ENCODE peak calls at places on chromosomes 1 and 21, in nine cellular contexts. One of them, this sample, is unnamed.

GRCh38 chr1:108824051-108824450 is 32.8 kb downstream of the AKNAD1 start:
- DNase-seq in pancreas: no peak
- DNase-seq in GM13977: no peak
- DNase-seq in HL-60: no peak
- DNase-seq in psoas muscle: no peak
- DNase-seq in endothelial cell: no peak
- DNase-seq in mesothelial cell of epicardium: no peak
- DNase-seq in fibroblast of lung: no peak
- DNase-seq in mucosa of descending colon: no peak
- DNase-seq in this sample: no peak

GRCh38 chr1:227621211-227621610 is 57.9 kb downstream of the ZNF678 start:
- DNase-seq in pancreas: no peak
- DNase-seq in GM13977: no peak
- DNase-seq in HL-60: no peak
- DNase-seq in psoas muscle: no peak
- DNase-seq in endothelial cell: no peak
- DNase-seq in mesothelial cell of epicardium: no peak
- DNase-seq in fibroblast of lung: peak; percentile 15
- DNase-seq in mucosa of descending colon: no peak
- DNase-seq in this sample: no peak

GRCh38 chr1:59759156-59759925 is 55.4 kb upstream of the HOOK1 start:
- DNase-seq in pancreas: peak; percentile 81
- DNase-seq in GM13977: peak; percentile 70
- DNase-seq in HL-60: peak; percentile 86
- DNase-seq in psoas muscle: peak; percentile 92
- DNase-seq in endothelial cell: peak; percentile 79
- DNase-seq in mesothelial cell of epicardium: peak; percentile 50
- DNase-seq in fibroblast of lung: peak; percentile 69
- DNase-seq in mucosa of descending colon: peak; percentile 79
- DNase-seq in this sample: peak; percentile 61

GRCh38 chr1:55559802-55560201 is 344.6 kb upstream of the USP24 start:
- DNase-seq in pancreas: no peak
- DNase-seq in GM13977: no peak
- DNase-seq in HL-60: no peak
- DNase-seq in psoas muscle: no peak
- DNase-seq in endothelial cell: no peak
- DNase-seq in mesothelial cell of epicardium: no peak
- DNase-seq in fibroblast of lung: no peak
- DNase-seq in mucosa of descending colon: no peak
- DNase-seq in this sample: no peak

GRCh38 chr1:223852337-223852736 is 6.6 kb upstream of the TP53BP2 start:
- DNase-seq in pancreas: no peak
- DNase-seq in GM13977: no peak
- DNase-seq in HL-60: no peak
- DNase-seq in psoas muscle: no peak
- DNase-seq in endothelial cell: no peak
- DNase-seq in mesothelial cell of epicardium: no peak
- DNase-seq in fibroblast of lung: no peak
- DNase-seq in mucosa of descending colon: no peak
- DNase-seq in this sample: no peak

GRCh38 chr1:118339431-118340146 is 154.6 kb upstream of the SPAG17 start:
- DNase-seq in pancreas: no peak
- DNase-seq in GM13977: no peak
- DNase-seq in HL-60: no peak
- DNase-seq in psoas muscle: no peak
- DNase-seq in endothelial cell: no peak
- DNase-seq in mesothelial cell of epicardium: no peak
- DNase-seq in fibroblast of lung: peak; percentile 15
- DNase-seq in mucosa of descending colon: no peak
- DNase-seq in this sample: no peak

GRCh38 chr1:68324316-68324715 is 92.0 kb upstream of the WLS start:
- DNase-seq in pancreas: no peak
- DNase-seq in GM13977: no peak
- DNase-seq in HL-60: no peak
- DNase-seq in psoas muscle: no peak
- DNase-seq in endothelial cell: no peak
- DNase-seq in mesothelial cell of epicardium: no peak
- DNase-seq in fibroblast of lung: no peak
- DNase-seq in mucosa of descending colon: no peak
- DNase-seq in this sample: no peak

GRCh38 chr1:42684139-42684538 is 1.9 kb downstream of the YBX1 start:
- DNase-seq in pancreas: no peak
- DNase-seq in GM13977: no peak
- DNase-seq in HL-60: peak; percentile 48
- DNase-seq in psoas muscle: no peak
- DNase-seq in endothelial cell: no peak
- DNase-seq in mesothelial cell of epicardium: no peak
- DNase-seq in fibroblast of lung: peak; percentile 19
- DNase-seq in mucosa of descending colon: peak; percentile 23
- DNase-seq in this sample: no peak

GRCh38 chr1:77514871-77515776 is 167.3 kb downstream of the ZZZ3 start:
- DNase-seq in pancreas: no peak
- DNase-seq in GM13977: no peak
- DNase-seq in HL-60: peak; percentile 65
- DNase-seq in psoas muscle: no peak
- DNase-seq in endothelial cell: peak; percentile 30
- DNase-seq in mesothelial cell of epicardium: no peak
- DNase-seq in fibroblast of lung: peak; percentile 71
- DNase-seq in mucosa of descending colon: no peak
- DNase-seq in this sample: no peak

GRCh38 chr1:72635719-72636118 is 353.4 kb upstream of the NEGR1 start:
- DNase-seq in pancreas: no peak
- DNase-seq in GM13977: no peak
- DNase-seq in HL-60: peak; percentile 87
- DNase-seq in psoas muscle: no peak
- DNase-seq in endothelial cell: no peak
- DNase-seq in mesothelial cell of epicardium: no peak
- DNase-seq in fibroblast of lung: peak; percentile 7
- DNase-seq in mucosa of descending colon: no peak
- DNase-seq in this sample: no peak

GRCh38 chr1:15459771-15460719 is 3.5 kb downstream of the CELA2A start:
- DNase-seq in pancreas: no peak
- DNase-seq in GM13977: no peak
- DNase-seq in HL-60: no peak
- DNase-seq in psoas muscle: no peak
- DNase-seq in endothelial cell: no peak
- DNase-seq in mesothelial cell of epicardium: no peak
- DNase-seq in fibroblast of lung: peak; percentile 32
- DNase-seq in mucosa of descending colon: no peak
- DNase-seq in this sample: no peak

GRCh38 chr21:42214921-42215320 is 4.0 kb upstream of the ABCG1 start:
- DNase-seq in pancreas: no peak
- DNase-seq in GM13977: no peak
- DNase-seq in HL-60: no peak
- DNase-seq in psoas muscle: no peak
- DNase-seq in endothelial cell: no peak
- DNase-seq in mesothelial cell of epicardium: no peak
- DNase-seq in fibroblast of lung: no peak
- DNase-seq in mucosa of descending colon: no peak
- DNase-seq in this sample: no peak

GRCh38 chr1:8765253-8765652 is 52.2 kb downstream of the RERE start:
- DNase-seq in pancreas: no peak
- DNase-seq in GM13977: no peak
- DNase-seq in HL-60: no peak
- DNase-seq in psoas muscle: no peak
- DNase-seq in endothelial cell: no peak
- DNase-seq in mesothelial cell of epicardium: no peak
- DNase-seq in fibroblast of lung: no peak
- DNase-seq in mucosa of descending colon: no peak
- DNase-seq in this sample: no peak

GRCh38 chr1:69284508-69284907 is 283.2 kb upstream of the LRRC7 start:
- DNase-seq in pancreas: no peak
- DNase-seq in GM13977: no peak
- DNase-seq in HL-60: no peak
- DNase-seq in psoas muscle: no peak
- DNase-seq in endothelial cell: no peak
- DNase-seq in mesothelial cell of epicardium: no peak
- DNase-seq in fibroblast of lung: no peak
- DNase-seq in mucosa of descending colon: no peak
- DNase-seq in this sample: no peak

GRCh38 chr1:185159966-185160365 is 3.0 kb downstream of the SWT1 start:
- DNase-seq in pancreas: no peak
- DNase-seq in GM13977: no peak
- DNase-seq in HL-60: no peak
- DNase-seq in psoas muscle: no peak
- DNase-seq in endothelial cell: no peak
- DNase-seq in mesothelial cell of epicardium: no peak
- DNase-seq in fibroblast of lung: peak; percentile 45
- DNase-seq in mucosa of descending colon: no peak
- DNase-seq in this sample: no peak

GRCh38 chr1:161958425-161958824 is 65.2 kb downstream of the OLFML2B start:
- DNase-seq in pancreas: no peak
- DNase-seq in GM13977: no peak
- DNase-seq in HL-60: no peak
- DNase-seq in psoas muscle: no peak
- DNase-seq in endothelial cell: no peak
- DNase-seq in mesothelial cell of epicardium: no peak
- DNase-seq in fibroblast of lung: peak; percentile 79
- DNase-seq in mucosa of descending colon: no peak
- DNase-seq in this sample: no peak

GRCh38 chr1:1173793-1174415 is at the start of gene TTLL10:
- DNase-seq in pancreas: peak; percentile 37
- DNase-seq in GM13977: peak; percentile 71
- DNase-seq in HL-60: no peak
- DNase-seq in psoas muscle: peak; percentile 53
- DNase-seq in endothelial cell: peak; percentile 6
- DNase-seq in mesothelial cell of epicardium: peak; percentile 24
- DNase-seq in fibroblast of lung: no peak
- DNase-seq in mucosa of descending colon: peak; percentile 36
- DNase-seq in this sample: peak; percentile 37

GRCh38 chr1:100538935-100539835 is 1.2 kb downstream of the GPR88 start:
- DNase-seq in pancreas: peak; percentile 30
- DNase-seq in GM13977: peak; percentile 53
- DNase-seq in HL-60: peak; percentile 53
- DNase-seq in psoas muscle: no peak
- DNase-seq in endothelial cell: peak; percentile 24
- DNase-seq in mesothelial cell of epicardium: no peak
- DNase-seq in fibroblast of lung: peak; percentile 18
- DNase-seq in mucosa of descending colon: no peak
- DNase-seq in this sample: peak; percentile 19

GRCh38 chr1:25501235-25502058 is 42.0 kb upstream of the LDLRAP1 start:
- DNase-seq in pancreas: no peak
- DNase-seq in GM13977: no peak
- DNase-seq in HL-60: no peak
- DNase-seq in psoas muscle: no peak
- DNase-seq in endothelial cell: peak; percentile 50
- DNase-seq in mesothelial cell of epicardium: no peak
- DNase-seq in fibroblast of lung: peak; percentile 42
- DNase-seq in mucosa of descending colon: peak; percentile 38
- DNase-seq in this sample: no peak

GRCh38 chr1:194466706-194467105 is 1280.3 kb upstream of the B3GALT2 start:
- DNase-seq in pancreas: no peak
- DNase-seq in GM13977: no peak
- DNase-seq in HL-60: no peak
- DNase-seq in psoas muscle: no peak
- DNase-seq in endothelial cell: peak; percentile 8
- DNase-seq in mesothelial cell of epicardium: no peak
- DNase-seq in fibroblast of lung: peak; percentile 7
- DNase-seq in mucosa of descending colon: no peak
- DNase-seq in this sample: no peak

GRCh38 chr1:91092503-91092902 is 70.7 kb upstream of the ZNF644 start:
- DNase-seq in pancreas: no peak
- DNase-seq in GM13977: no peak
- DNase-seq in HL-60: no peak
- DNase-seq in psoas muscle: no peak
- DNase-seq in endothelial cell: no peak
- DNase-seq in mesothelial cell of epicardium: no peak
- DNase-seq in fibroblast of lung: peak; percentile 33
- DNase-seq in mucosa of descending colon: no peak
- DNase-seq in this sample: no peak

GRCh38 chr1:86352096-86352495 is 44.0 kb downstream of the ODF2L start:
- DNase-seq in pancreas: no peak
- DNase-seq in GM13977: no peak
- DNase-seq in HL-60: no peak
- DNase-seq in psoas muscle: no peak
- DNase-seq in endothelial cell: no peak
- DNase-seq in mesothelial cell of epicardium: no peak
- DNase-seq in fibroblast of lung: peak; percentile 36
- DNase-seq in mucosa of descending colon: no peak
- DNase-seq in this sample: no peak

GRCh38 chr21:37463083-37463780 is 96.7 kb downstream of the DYRK1A start:
- DNase-seq in pancreas: no peak
- DNase-seq in GM13977: peak; percentile 34
- DNase-seq in HL-60: no peak
- DNase-seq in psoas muscle: no peak
- DNase-seq in endothelial cell: no peak
- DNase-seq in mesothelial cell of epicardium: no peak
- DNase-seq in fibroblast of lung: peak; percentile 78
- DNase-seq in mucosa of descending colon: peak; percentile 33
- DNase-seq in this sample: no peak
- TF ChIP-seq CTCF in pancreas: peak; percentile 52
- TF ChIP-seq CTCF in GM13977: peak; percentile 44
- TF ChIP-seq CTCF in HL-60: peak; percentile 32
- TF ChIP-seq CTCF in psoas muscle: peak; percentile 52
- TF ChIP-seq CTCF in endothelial cell: peak; percentile 84
- TF ChIP-seq CTCF in mesothelial cell of epicardium: peak; percentile 77
- TF ChIP-seq CTCF in fibroblast of lung: peak; percentile 66
- TF ChIP-seq CTCF in mucosa of descending colon: no peak
- TF ChIP-seq CTCF in this sample: peak; percentile 27

GRCh38 chr1:27931184-27931583 is 3.6 kb upstream of the SMPDL3B start:
- DNase-seq in pancreas: no peak
- DNase-seq in GM13977: no peak
- DNase-seq in HL-60: peak; percentile 22
- DNase-seq in psoas muscle: no peak
- DNase-seq in endothelial cell: no peak
- DNase-seq in mesothelial cell of epicardium: no peak
- DNase-seq in fibroblast of lung: no peak
- DNase-seq in mucosa of descending colon: no peak
- DNase-seq in this sample: no peak

GRCh38 chr1:27928216-27928954 is 6.4 kb upstream of the SMPDL3B start:
- DNase-seq in pancreas: no peak
- DNase-seq in GM13977: no peak
- DNase-seq in HL-60: no peak
- DNase-seq in psoas muscle: no peak
- DNase-seq in endothelial cell: no peak
- DNase-seq in mesothelial cell of epicardium: no peak
- DNase-seq in fibroblast of lung: peak; percentile 32
- DNase-seq in mucosa of descending colon: no peak
- DNase-seq in this sample: no peak
- TF ChIP-seq CTCF in pancreas: no peak
- TF ChIP-seq CTCF in GM13977: peak; percentile 34
- TF ChIP-seq CTCF in HL-60: no peak
- TF ChIP-seq CTCF in psoas muscle: no peak
- TF ChIP-seq CTCF in endothelial cell: no peak
- TF ChIP-seq CTCF in mesothelial cell of epicardium: no peak
- TF ChIP-seq CTCF in fibroblast of lung: no peak
- TF ChIP-seq CTCF in mucosa of descending colon: no peak
- TF ChIP-seq CTCF in this sample: no peak

GRCh38 chr1:219544163-219544846 is 68.6 kb downstream of the ZC3H11B start:
- DNase-seq in pancreas: no peak
- DNase-seq in GM13977: no peak
- DNase-seq in HL-60: no peak
- DNase-seq in psoas muscle: no peak
- DNase-seq in endothelial cell: no peak
- DNase-seq in mesothelial cell of epicardium: no peak
- DNase-seq in fibroblast of lung: peak; percentile 22
- DNase-seq in mucosa of descending colon: no peak
- DNase-seq in this sample: no peak
- TF ChIP-seq CTCF in pancreas: no peak
- TF ChIP-seq CTCF in GM13977: peak; percentile 22
- TF ChIP-seq CTCF in HL-60: no peak
- TF ChIP-seq CTCF in psoas muscle: no peak
- TF ChIP-seq CTCF in endothelial cell: no peak
- TF ChIP-seq CTCF in mesothelial cell of epicardium: no peak
- TF ChIP-seq CTCF in fibroblast of lung: peak; percentile 11
- TF ChIP-seq CTCF in mucosa of descending colon: no peak
- TF ChIP-seq CTCF in this sample: no peak

GRCh38 chr1:201329286-201329685 is 46.0 kb downstream of the PKP1 start:
- DNase-seq in pancreas: no peak
- DNase-seq in GM13977: no peak
- DNase-seq in HL-60: no peak
- DNase-seq in psoas muscle: no peak
- DNase-seq in endothelial cell: no peak
- DNase-seq in mesothelial cell of epicardium: no peak
- DNase-seq in fibroblast of lung: peak; percentile 53
- DNase-seq in mucosa of descending colon: no peak
- DNase-seq in this sample: no peak
- TF ChIP-seq CTCF in pancreas: no peak
- TF ChIP-seq CTCF in GM13977: no peak
- TF ChIP-seq CTCF in HL-60: no peak
- TF ChIP-seq CTCF in psoas muscle: no peak
- TF ChIP-seq CTCF in endothelial cell: no peak
- TF ChIP-seq CTCF in mesothelial cell of epicardium: no peak
- TF ChIP-seq CTCF in fibroblast of lung: no peak
- TF ChIP-seq CTCF in mucosa of descending colon: no peak
- TF ChIP-seq CTCF in this sample: no peak